ENCODE peak calls at places on chromosomes 6 and 20, in four cellular contexts. S is H9, I is IMR-90, W is H1. Y is an unnamed sample.

GRCh38 chr20:32237419-32237818 is 29.7 kb downstream of the POFUT1 start:
- DNase-seq in I (no peak), W (no peak), S (no peak), Y (no peak)

GRCh38 chr6:157571995-157572394 is 191.0 kb downstream of the ZDHHC14 start:
- DNase-seq in S (no peak), W (no peak), I (no peak), Y (no peak)

GRCh38 chr6:125983246-125983945 is 2.9 kb upstream of the TRMT11 start:
- DNase-seq in S (no peak), W (no peak), I (peak), Y (no peak)

GRCh38 chr6:33895296-33895695 is 91.5 kb upstream of the MLN start:
- DNase-seq in I (no peak), W (no peak), S (no peak), Y (no peak)

GRCh38 chr20:37229300-37229699 is 32.3 kb downstream of the GHRH start:
- DNase-seq in W (no peak), S (peak), I (no peak), Y (no peak)

GRCh38 chr20:56391037-56391436 is 978 bp downstream of the AURKA start:
- DNase-seq in W (no peak), S (no peak), I (no peak), Y (peak)

GRCh38 chr6:16486661-16487060 is 248.3 kb downstream of the GMPR start:
- DNase-seq in I (no peak), W (no peak), S (no peak), Y (no peak)

GRCh38 chr6:104109806-104110205 is 749.9 kb downstream of the HACE1 start:
- DNase-seq in S (no peak), I (no peak), W (no peak), Y (no peak)

GRCh38 chr6:141981190-141981589 is 151.5 kb upstream of the GJE1 start:
- DNase-seq in S (no peak), I (no peak), W (no peak), Y (no peak)

GRCh38 chr20:63101781-63102719 is 95.3 kb upstream of the BHLHE23 start:
- DNase-seq in I (peak), W (peak), S (peak), Y (peak)

GRCh38 chr6:85537055-85537494 is 56.6 kb downstream of the SNX14 start:
- DNase-seq in I (peak), S (no peak), W (no peak), Y (no peak)

GRCh38 chr20:49446808-49447207 is 35.7 kb downstream of the KCNB1 start:
- DNase-seq in S (peak), I (no peak), W (peak), Y (peak)

GRCh38 chr20:32681175-32682084 is 7.7 kb upstream of the C20orf203 start:
- DNase-seq in S (peak), W (peak), I (peak), Y (peak)

GRCh38 chr20:50363027-50363426 is 147.2 kb upstream of the PTPN1 start:
- DNase-seq in W (no peak), I (no peak), S (no peak), Y (no peak)

GRCh38 chr20:1827974-1828785 is 67.0 kb upstream of the SIRPA start:
- DNase-seq in I (no peak), S (no peak), W (no peak), Y (peak)

GRCh38 chr20:10521068-10521834 is 86.1 kb downstream of the SLX4IP start:
- DNase-seq in W (no peak), I (peak), S (no peak), Y (no peak)

GRCh38 chr6:14880052-14880451 is 365.8 kb upstream of the JARID2 start:
- DNase-seq in W (no peak), S (no peak), I (no peak), Y (no peak)

GRCh38 chr6:56370591-56371198 is 123.3 kb upstream of the COL21A1 start:
- DNase-seq in S (no peak), W (no peak), I (peak), Y (no peak)

GRCh38 chr6:11868392-11868791 is 89.8 kb upstream of the ADTRP start:
- DNase-seq in W (no peak), I (no peak), S (no peak), Y (no peak)
- H3K56ac ChIP-seq in W (no peak), I (no peak), S (no peak), Y (no peak)

GRCh38 chr6:89301586-89302194 is 13.4 kb downstream of the GABRR2 start:
- DNase-seq in S (no peak), I (no peak), W (no peak), Y (no peak)
- H3K23ac ChIP-seq in S (no peak), I (no peak), W (no peak), Y (no peak)

GRCh38 chr20:58906894-58907293 is 54.4 kb downstream of the GNAS start:
- DNase-seq in I (peak), W (no peak), S (no peak), Y (no peak)
- H3K56ac ChIP-seq in I (no peak), W (no peak), S (no peak), Y (no peak)

GRCh38 chr6:606829-607379 is 50.0 kb downstream of the HUS1B start:
- DNase-seq in W (no peak), I (no peak), S (no peak), Y (no peak)
- H3K23ac ChIP-seq in W (no peak), I (no peak), S (no peak), Y (no peak)

GRCh38 chr6:47131773-47132172 is 89.6 kb upstream of the ADGRF1 start:
- DNase-seq in S (no peak), W (no peak), I (no peak), Y (no peak)

GRCh38 chr6:47126647-47127339 is 84.7 kb upstream of the ADGRF1 start:
- DNase-seq in S (no peak), I (no peak), W (no peak), Y (peak)

GRCh38 chr6:47132724-47133123 is 90.6 kb upstream of the ADGRF1 start:
- DNase-seq in I (no peak), W (no peak), S (no peak), Y (peak)

GRCh38 chr6:47130086-47130485 is 88.0 kb upstream of the ADGRF1 start:
- DNase-seq in I (no peak), S (no peak), W (no peak), Y (no peak)

GRCh38 chr6:47129129-47129528 is 87.0 kb upstream of the ADGRF1 start:
- DNase-seq in S (no peak), I (no peak), W (no peak), Y (no peak)
- H3K56ac ChIP-seq in S (no peak), I (no peak), W (no peak), Y (no peak)

GRCh38 chr6:159933077-159933476 is 35.8 kb upstream of the IGF2R start:
- DNase-seq in W (no peak), S (no peak), I (peak), Y (no peak)

GRCh38 chr6:159934181-159934580 is 34.7 kb upstream of the IGF2R start:
- DNase-seq in I (peak), W (no peak), S (no peak), Y (no peak)

GRCh38 chr6:159939591-159940016 is 29.3 kb upstream of the IGF2R start:
- DNase-seq in S (no peak), I (no peak), W (no peak), Y (no peak)

GRCh38 chr6:159935065-159935464 is 33.8 kb upstream of the IGF2R start:
- DNase-seq in W (no peak), I (peak), S (no peak), Y (no peak)

GRCh38 chr6:159935633-159936032 is 33.2 kb upstream of the IGF2R start:
- DNase-seq in I (peak), S (no peak), W (no peak), Y (no peak)
- H3K23ac ChIP-seq in I (no peak), S (no peak), W (no peak), Y (no peak)

Y was measured in mesendoderm.